ENCODE peak calls at places on chromosomes 16 and 17, in six cellular contexts. W is CD4-positive, CD25-positive, alpha-beta regulatory T cell; C is colonic mucosa; Z is cardiac muscle cell; P is ascending aorta; G is stomach. I is an unnamed sample.

GRCh38 chr16:55812951-55813350 is 19.9 kb downstream of the CES1 start:
- DNase-seq in W (no peak), C (no peak), Z (no peak), P (no peak), G (no peak), I (no peak)

GRCh38 chr16:13829712-13830304 is 90.1 kb upstream of the ERCC4 start:
- DNase-seq in W (no peak), C (no peak), Z (no peak), P (no peak), G (no peak), I (no peak)

GRCh38 chr17:35089846-35090193 is 26.3 kb upstream of the RFFL start:
- DNase-seq in W (no peak), C (no peak), Z (peak; percentile 7), P (no peak), G (no peak), I (peak; percentile 76)

GRCh38 chr17:59361916-59362810 is 30.7 kb downstream of the YPEL2 start:
- DNase-seq in W (peak; percentile 91), C (no peak), Z (no peak), P (no peak), G (no peak), I (peak; percentile 52)

GRCh38 chr17:35254107-35254802 is 11.4 kb downstream of the SLFN5 start:
- DNase-seq in W (no peak), C (peak; percentile 58), Z (peak; percentile 3), P (peak; percentile 14), G (peak; percentile 54), I (peak; percentile 94)

GRCh38 chr16:59192551-59193199 is 458.6 kb upstream of the GOT2 start:
- DNase-seq in W (peak; percentile 3), C (peak; percentile 19), Z (peak; percentile 58), P (no peak), G (no peak), I (peak; percentile 11)

GRCh38 chr17:7528842-7529241 is 20.0 kb upstream of the TNFSF12 start:
- DNase-seq in W (no peak), C (no peak), Z (no peak), P (no peak), G (no peak), I (no peak)

GRCh38 chr16:63461248-63461841 is 1425.1 kb upstream of the CDH8 start:
- DNase-seq in W (no peak), C (peak; percentile 18), Z (peak; percentile 71), P (no peak), G (no peak), I (peak; percentile 52)

GRCh38 chr17:1107777-1108559 is 71.8 kb downstream of the ABR start:
- DNase-seq in W (peak; percentile 33), C (peak; percentile 81), Z (no peak), P (no peak), G (no peak), I (peak; percentile 23)

GRCh38 chr17:41800601-41801373 is 11.0 kb downstream of the P3H4 start:
- DNase-seq in W (no peak), C (peak; percentile 92), Z (no peak), P (no peak), G (peak; percentile 65), I (peak; percentile 100)
- H3K4me3 ChIP-seq in W (no peak overlapping the region), C (no peak overlapping the region), Z (no peak overlapping the region), P (no peak overlapping the region), G (no peak overlapping the region), I (peak overlapping the region; percentile 21)

DNA sequence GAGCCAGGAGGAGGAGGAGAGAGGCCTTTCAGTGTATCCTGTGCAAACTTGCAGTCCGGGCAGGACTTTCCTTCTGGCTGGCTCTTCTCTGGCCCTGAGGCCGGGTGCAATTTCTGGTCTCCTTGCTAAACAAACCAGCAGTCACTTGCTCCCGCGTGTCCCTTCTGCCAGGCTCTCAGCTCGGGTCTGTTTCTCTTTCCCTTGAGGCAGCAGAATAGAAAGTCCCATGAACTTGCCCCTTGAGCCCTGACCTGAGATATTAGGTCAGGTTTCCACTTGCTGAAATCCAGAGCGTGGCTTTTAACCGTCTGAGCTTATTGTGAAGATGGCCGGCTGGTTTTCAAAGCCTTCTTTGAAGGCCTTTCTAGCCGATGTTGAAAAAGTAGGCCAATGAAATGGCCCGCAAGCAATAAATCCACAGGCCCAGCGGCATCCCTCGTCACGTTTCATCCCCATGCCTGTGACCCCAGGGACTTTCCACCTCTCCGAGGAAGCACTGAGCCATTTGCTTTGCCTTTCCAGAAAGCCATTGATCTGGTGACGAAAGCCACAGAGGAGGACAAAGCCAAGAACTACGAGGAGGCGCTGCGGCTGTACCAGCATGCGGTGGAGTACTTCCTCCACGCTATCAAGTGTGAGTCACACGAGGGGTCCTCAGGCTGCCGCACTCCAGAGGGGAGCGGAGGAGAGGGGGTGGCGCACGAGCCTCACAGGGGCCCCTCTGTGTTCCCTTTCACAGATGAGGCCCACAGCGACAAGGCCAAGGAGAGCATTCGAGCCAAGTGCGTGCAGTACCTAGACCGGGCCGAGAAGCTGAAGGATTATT is 4.5 kb downstream of the VPS4A start:
- DNase-seq in W (no peak), C (no peak), Z (no peak), P (no peak), G (no peak), I (no peak)
- H3K4me3 ChIP-seq in W (no peak overlapping the region), C (no peak overlapping the region), Z (no peak overlapping the region), P (no peak overlapping the region), G (no peak overlapping the region), I (no peak overlapping the region)

GRCh38 chr16:17467923-17468540 is 2.7 kb downstream of the XYLT1 start:
- DNase-seq in W (peak; percentile 59), C (peak; percentile 85), Z (peak; percentile 82), P (no peak), G (peak; percentile 67), I (no peak)
- H3K4me3 ChIP-seq in W (peak overlapping the region; percentile 26), C (no peak overlapping the region), Z (no peak overlapping the region), P (peak overlapping the region; percentile 76), G (peak overlapping the region; percentile 97), I (no peak overlapping the region)

GRCh38 chr16:77213542-77214108 is 14.4 kb downstream of the SYCE1L start:
- DNase-seq in W (no peak), C (no peak), Z (no peak), P (no peak), G (no peak), I (peak; percentile 95)
- H3K4me3 ChIP-seq in W (no peak overlapping the region), C (no peak overlapping the region), Z (no peak overlapping the region), P (no peak overlapping the region), G (no peak overlapping the region), I (no peak overlapping the region)

DNA sequence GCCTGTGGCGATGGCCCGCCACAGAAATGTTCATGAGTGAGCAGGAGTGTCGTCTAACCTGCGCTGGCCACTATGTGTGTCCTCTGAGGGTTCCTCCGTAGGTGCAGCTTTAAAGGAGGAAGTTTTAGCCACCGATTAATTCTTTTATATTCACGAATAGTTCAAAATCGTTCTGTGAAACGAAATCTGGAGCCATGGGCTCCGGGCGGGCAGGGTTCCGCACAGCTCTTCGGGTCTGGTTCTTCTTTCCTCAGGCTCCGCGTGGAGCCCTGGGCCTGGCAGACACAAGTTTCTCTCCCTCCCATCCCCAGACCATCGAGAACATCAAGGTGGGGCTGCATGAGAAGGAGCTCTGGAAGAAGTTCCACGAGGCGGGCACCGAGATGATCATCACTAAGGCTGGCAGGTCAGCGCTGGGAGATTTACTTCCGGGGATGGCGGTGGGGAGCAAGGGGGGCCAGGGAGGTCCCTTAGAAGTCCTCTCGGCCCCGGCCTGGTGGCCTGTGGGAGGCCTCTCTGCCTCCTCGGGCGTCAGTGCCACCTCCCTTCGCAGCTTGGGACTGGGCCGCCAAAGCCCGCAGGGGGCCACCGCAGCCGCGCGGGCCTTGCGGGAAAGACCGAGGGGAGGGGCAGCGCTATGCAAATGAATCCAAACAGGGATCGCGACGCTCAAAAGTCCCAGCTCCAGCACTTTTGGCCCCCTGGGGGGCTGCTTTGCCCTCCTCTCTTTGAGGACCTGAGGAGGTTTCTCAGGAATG is 5.2 kb downstream of the TBX4 start:
- DNase-seq in W (no peak), C (no peak), Z (no peak), P (no peak), G (no peak), I (no peak)
- H3K4me3 ChIP-seq in W (no peak overlapping the region), C (no peak overlapping the region), Z (peak overlapping the region; percentile 2), P (peak overlapping the region; percentile 20), G (peak overlapping the region; percentile 34), I (no peak overlapping the region)

DNA sequence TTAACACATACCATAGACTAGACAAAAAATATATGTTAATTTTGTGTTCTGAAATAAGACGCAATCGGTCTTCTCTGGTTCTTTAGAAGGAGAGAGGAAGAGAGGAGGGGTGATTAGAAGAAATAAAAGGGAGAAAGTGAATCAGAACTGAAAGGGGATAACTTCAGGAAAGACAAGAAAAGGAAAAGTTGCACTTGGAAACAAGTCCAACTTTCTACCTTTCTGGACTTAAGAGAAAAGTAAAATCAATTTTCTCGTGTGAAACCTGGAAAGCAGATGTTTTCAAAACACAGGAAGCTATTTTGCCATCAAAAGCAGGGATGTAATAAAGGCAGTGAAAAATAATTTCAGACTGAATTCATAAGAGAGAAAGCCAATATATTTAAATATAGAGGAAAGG is 11.9 kb upstream of the ZFHX3 start:
- DNase-seq in W (no peak), C (no peak), Z (no peak), P (no peak), G (no peak), I (no peak)
- H3K4me3 ChIP-seq in W (no peak overlapping the region), C (no peak overlapping the region), Z (peak overlapping the region; percentile 99), P (peak overlapping the region; percentile 85), G (peak overlapping the region; percentile 91), I (no peak overlapping the region)

DNA sequence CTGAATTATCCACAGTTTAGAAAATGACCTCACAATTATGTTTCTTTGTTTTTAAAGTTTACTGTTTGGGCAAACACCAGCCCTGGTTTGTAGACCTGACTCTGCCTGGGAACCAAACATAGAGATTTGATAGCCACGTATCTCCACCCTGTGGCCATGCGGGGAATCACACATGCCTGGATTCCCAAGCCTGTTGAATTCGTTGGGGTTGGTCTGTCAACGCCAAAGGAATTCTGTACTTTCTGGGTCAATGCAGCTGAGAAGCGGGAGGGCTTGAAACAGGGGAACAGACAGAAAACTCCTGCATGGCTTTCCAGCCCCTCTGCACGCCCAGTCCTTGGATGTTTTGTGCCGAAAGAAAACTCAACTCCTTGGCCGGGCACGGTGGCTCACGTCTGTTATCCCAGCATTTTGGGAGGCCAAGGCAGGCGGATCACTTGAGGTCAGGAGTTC is 27.0 kb downstream of the CD300A start:
- DNase-seq in W (peak; percentile 60), C (peak; percentile 78), Z (peak; percentile 77), P (peak; percentile 21), G (peak; percentile 78), I (peak; percentile 56)
- H3K4me3 ChIP-seq in W (no peak overlapping the region), C (no peak overlapping the region), Z (no peak overlapping the region), P (no peak overlapping the region), G (no peak overlapping the region), I (no peak overlapping the region)

DNA sequence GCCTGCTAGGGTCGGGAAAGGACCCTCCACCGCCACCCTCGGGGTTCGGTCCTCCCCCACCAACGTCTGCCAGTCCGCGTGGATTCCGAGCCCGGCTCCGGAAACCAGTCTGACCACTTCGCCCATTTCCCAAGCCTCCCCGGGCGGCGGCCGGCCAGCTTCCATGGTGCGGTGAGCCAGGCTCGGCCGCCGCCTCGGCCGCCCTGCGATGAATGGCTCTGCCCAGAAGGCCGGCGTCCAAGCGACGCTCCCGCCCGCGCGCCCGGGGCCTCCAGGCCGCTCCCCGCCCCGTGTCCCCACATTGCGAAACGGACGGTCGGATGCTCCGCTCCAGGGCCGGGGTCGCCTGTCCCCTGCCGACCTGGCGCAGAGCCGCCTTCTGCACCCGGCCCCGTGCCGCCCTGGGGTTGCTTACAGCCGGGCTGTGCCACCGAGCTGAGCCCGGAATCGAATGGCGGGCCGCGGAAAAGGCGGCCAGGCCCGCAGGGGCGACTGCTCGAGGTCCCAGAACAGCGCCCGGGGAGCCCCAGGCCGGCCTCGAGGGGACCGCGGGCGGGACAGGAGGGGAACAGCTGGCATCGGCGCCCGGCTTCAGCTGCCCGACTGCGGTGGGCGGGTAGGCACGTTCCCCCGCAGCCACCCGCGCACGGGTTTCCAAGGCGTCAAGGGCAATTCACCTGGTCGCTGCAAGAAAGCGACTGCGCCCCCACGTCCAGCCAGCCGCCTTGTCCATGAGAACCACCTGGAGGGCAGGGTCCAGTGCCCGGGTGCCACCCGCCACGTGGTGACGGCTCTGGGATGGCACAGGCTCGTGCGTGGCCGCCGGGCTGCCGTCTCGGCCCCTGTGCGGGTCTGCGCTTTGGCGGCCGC is 18.3 kb upstream of the CBX8 start:
- DNase-seq in W (no peak), C (peak; percentile 71), Z (no peak), P (no peak), G (peak; percentile 88), I (peak; percentile 60)
- H3K4me3 ChIP-seq in W (no peak overlapping the region), C (peak overlapping the region; percentile 19), Z (no peak overlapping the region), P (peak overlapping the region; percentile 24), G (peak overlapping the region; percentile 13), I (no peak overlapping the region)

I was measured in epithelial cell of esophagus.